ENCODE peak calls at places on chromosomes 7 and 10, in four cellular contexts. W is IMR-90, B is HCT116, V is adrenal gland. U is an unnamed sample.
A peak's percentile ranks its signal among the peaks of the same experiment; 100 is the strongest.

GRCh38 chr7:3437467-3437866 is 136.4 kb downstream of the SDK1 start:
- DNase-seq in B (no peak), W (no peak), V (no peak), U (no peak)

GRCh38 chr7:112573302-112574039 is 92.7 kb downstream of the LSMEM1 start:
- DNase-seq in W (peak; percentile 13), B (no peak), V (no peak), U (peak; percentile 32)

GRCh38 chr7:128863433-128863989 is 855 bp downstream of the ATP6V1F start:
- DNase-seq in B (peak; percentile 56), W (peak; percentile 74), V (peak; percentile 43), U (peak; percentile 76)

GRCh38 chr10:97584060-97584797 is at the start of gene HOGA1:
- DNase-seq in V (peak; percentile 94), W (peak; percentile 55), B (peak; percentile 84), U (no peak)

GRCh38 chr10:31919010-31919409 is 9.6 kb downstream of the ARHGAP12 start:
- DNase-seq in W (no peak), V (no peak), B (no peak), U (no peak)

GRCh38 chr7:32347244-32347828 is 142.8 kb downstream of the LSM5 start:
- DNase-seq in W (no peak), V (peak; percentile 35), B (peak; percentile 19), U (peak; percentile 53)

GRCh38 chr7:34849966-34850365 is 187.3 kb downstream of the DPY19L1 start:
- DNase-seq in W (no peak), B (no peak), V (no peak), U (no peak)

GRCh38 chr10:77965294-77965693 is 38.7 kb upstream of the DLG5 start:
- DNase-seq in W (peak; percentile 91), V (peak; percentile 56), B (no peak), U (peak; percentile 19)

GRCh38 chr7:90594791-90595317 is 1.3 kb upstream of the CDK14 start:
- DNase-seq in W (peak; percentile 91), B (no peak), V (no peak), U (no peak)

GRCh38 chr7:113394856-113395255 is 276.5 kb upstream of the SMIM30 start:
- DNase-seq in V (no peak), B (no peak), W (no peak), U (no peak)

GRCh38 chr10:34240031-34240430 is 575.1 kb downstream of the PARD3 start:
- DNase-seq in B (no peak), W (no peak), V (no peak), U (no peak)

GRCh38 chr7:76077435-76077834 is 29.5 kb downstream of the MDH2 start:
- DNase-seq in V (no peak), B (no peak), W (no peak), U (no peak)

GRCh38 chr10:69786791-69787190 is 14.9 kb upstream of the COL13A1 start:
- DNase-seq in V (no peak), B (no peak), W (peak; percentile 56), U (no peak)

GRCh38 chr10:60384006-60384405 is 5.7 kb downstream of the ANK3 start:
- DNase-seq in V (no peak), B (no peak), W (peak; percentile 35), U (no peak)

GRCh38 chr7:102859084-102859798 is 53.6 kb upstream of the LRRC17 start:
- DNase-seq in B (no peak), W (no peak), V (no peak), U (no peak)

GRCh38 chr10:13272164-13272571 is 27.7 kb downstream of the PHYH start:
- DNase-seq in V (peak; percentile 31), W (peak; percentile 54), B (no peak), U (no peak)

GRCh38 chr7:21767300-21767900 is 178.3 kb downstream of the CDCA7L start:
- DNase-seq in V (peak; percentile 33), B (peak; percentile 91), W (peak; percentile 24), U (peak; percentile 62)

GRCh38 chr7:138285129-138285528 is 174.9 kb upstream of the TRIM24 start:
- DNase-seq in B (no peak), W (no peak), V (peak; percentile 62), U (no peak)

GRCh38 chr7:30252885-30253795 is 31.3 kb upstream of the ZNRF2 start:
- DNase-seq in W (no peak), B (no peak), V (peak; percentile 87), U (peak; percentile 9)

GRCh38 chr10:58567652-58568051 is 55.0 kb downstream of the BICC1 start:
- DNase-seq in B (no peak), V (no peak), W (no peak), U (no peak)

GRCh38 chr7:53602817-53603418 is 567.5 kb downstream of the POM121L12 start:
- DNase-seq in V (no peak), B (no peak), W (no peak), U (no peak)

GRCh38 chr10:12766222-12766621 is 235.3 kb downstream of the CCDC3 start:
- DNase-seq in B (no peak), V (no peak), W (no peak), U (no peak)

GRCh38 chr10:102779680-102780079 is 35.9 kb downstream of the WBP1L start:
- DNase-seq in W (no peak), V (no peak), B (no peak), U (no peak)

DNA sequence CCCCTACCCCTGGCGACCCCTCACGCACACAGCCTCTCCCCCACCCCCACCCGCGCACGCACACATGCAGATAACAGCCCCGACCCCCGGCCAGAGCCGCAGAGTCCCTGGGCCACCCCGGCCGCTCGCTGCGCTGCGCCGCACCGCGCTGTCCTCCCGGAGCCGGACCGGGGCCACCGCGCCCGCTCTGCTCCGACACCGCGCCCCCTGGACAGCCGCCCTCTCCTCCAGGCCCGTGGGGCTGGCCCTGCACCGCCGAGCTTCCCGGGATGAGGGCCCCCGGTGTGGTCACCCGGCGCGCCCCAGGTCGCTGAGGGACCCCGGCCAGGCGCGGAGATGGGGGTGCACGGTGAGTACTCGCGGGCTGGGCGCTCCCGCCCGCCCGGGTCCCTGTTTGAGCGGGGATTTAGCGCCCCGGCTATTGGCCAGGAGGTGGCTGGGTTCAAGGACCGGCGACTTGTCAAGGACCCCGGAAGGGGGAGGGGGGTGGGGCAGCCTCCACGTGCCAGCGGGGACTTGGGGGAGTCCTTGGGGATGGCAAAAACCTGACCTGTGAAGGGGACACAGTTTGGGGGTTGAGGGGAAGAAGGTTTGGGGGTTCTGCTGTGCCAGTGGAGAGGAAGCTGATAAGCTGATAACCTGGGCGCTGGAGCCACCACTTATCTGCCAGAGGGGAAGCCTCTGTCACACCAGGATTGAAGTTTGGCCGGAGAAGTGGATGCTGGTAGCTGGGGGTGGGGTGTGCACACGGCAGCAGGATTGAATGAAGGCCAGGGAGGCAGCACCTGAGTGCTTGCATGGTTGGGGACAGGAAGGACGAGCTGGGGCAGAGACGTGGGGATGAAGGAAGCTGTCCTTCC is 607 bp downstream of the EPO start:
- DNase-seq in W (no peak), B (no peak), V (no peak), U (no peak)
- TF ChIP-seq POLR2A in W (no peak), B (no peak), V (no peak), U (no peak)

GRCh38 chr10:72954596-72955569 is at the start of gene PLA2G12B:
- DNase-seq in B (no peak), W (no peak), V (no peak), U (no peak)
- TF ChIP-seq POLR2A in B (no peak), W (no peak), V (no peak), U (no peak)

GRCh38 chr7:94374231-94374630 is 20.5 kb upstream of the COL1A2 start:
- DNase-seq in W (peak; percentile 93), B (no peak), V (peak; percentile 48), U (no peak)
- TF ChIP-seq POLR2A in W (peak; percentile 90), B (no peak), V (no peak), U (no peak)

GRCh38 chr7:5528815-5529442 is 105.3 kb upstream of the TNRC18 start:
- DNase-seq in V (no peak), W (no peak), B (no peak), U (peak; percentile 67)
- TF ChIP-seq POLR2A in V (no peak), W (no peak), B (no peak), U (no peak)

GRCh38 chr7:27108390-27109127 is 6.1 kb upstream of the HOXA2 start:
- DNase-seq in V (no peak), B (no peak), W (peak; percentile 88), U (no peak)
- TF ChIP-seq POLR2A in V (peak; percentile 71), B (no peak), W (peak; percentile 64), U (no peak)

DNA sequence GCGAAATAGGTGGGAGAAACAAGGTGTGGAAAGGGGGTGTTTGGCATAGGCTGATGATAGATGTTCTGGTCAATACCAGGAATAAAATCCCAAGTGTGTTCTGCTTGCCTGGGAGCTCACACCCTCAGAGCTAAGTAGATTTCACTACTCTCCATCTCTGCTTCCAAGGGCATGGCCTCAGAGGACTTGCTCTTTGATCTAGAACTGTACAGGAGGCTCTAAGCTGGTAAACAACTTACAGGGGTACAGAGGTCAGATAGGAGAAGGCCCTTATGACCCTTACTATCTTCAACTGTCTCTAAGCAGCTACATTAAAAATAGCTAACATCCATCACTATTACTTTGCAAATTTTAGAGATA is 221.5 kb upstream of the KLF14 start:
- DNase-seq in B (no peak), W (no peak), V (no peak), U (no peak)
- TF ChIP-seq POLR2A in B (no peak), W (no peak), V (no peak), U (no peak)

DNA sequence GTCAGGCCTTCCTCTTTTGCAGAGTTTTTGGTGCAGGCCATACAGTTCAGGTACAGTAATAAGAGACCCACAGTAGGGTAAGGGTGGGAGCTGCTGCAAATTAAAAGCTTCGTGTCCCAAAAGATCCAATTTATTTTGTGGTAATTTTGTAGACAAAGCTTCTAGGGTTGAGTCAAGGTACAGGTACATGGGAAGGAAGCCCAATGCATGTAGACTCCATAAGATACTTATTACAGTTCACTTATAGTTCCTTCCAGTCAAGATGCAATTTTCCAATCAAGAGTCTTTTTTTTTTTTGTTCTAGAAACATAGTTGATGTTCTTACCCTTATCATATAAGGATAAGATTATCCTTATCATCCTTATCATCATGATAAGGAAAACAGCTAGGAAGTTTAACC is at the start of gene TAS2R4:
- DNase-seq in V (no peak), W (no peak), B (no peak), U (no peak)
- TF ChIP-seq POLR2A in V (no peak), W (no peak), B (no peak), U (no peak)

U was measured in erythroblast.